ENCODE peak calls at places on chromosomes 1 and 21, in six cellular contexts. One of them, this sample, is unnamed.

GRCh38 chr1:229326601-229327000 is 16.2 kb downstream of the CCSAP start:
- DNase-seq in transverse colon: no peak
- DNase-seq in fibroblast of lung: no peak
- DNase-seq in lung: no peak
- DNase-seq in mesothelial cell of epicardium: no peak
- DNase-seq in Calu3: no peak
- DNase-seq in this sample: no peak

GRCh38 chr1:226823643-226824042 is 46.8 kb upstream of the PSEN2 start:
- DNase-seq in Calu3: no peak
- DNase-seq in mesothelial cell of epicardium: no peak
- DNase-seq in fibroblast of lung: no peak
- DNase-seq in transverse colon: no peak
- DNase-seq in lung: no peak
- DNase-seq in this sample: no peak

GRCh38 chr21:45802425-45802824 is 158.9 kb downstream of the PCBP3 start:
- DNase-seq in Calu3: no peak
- DNase-seq in transverse colon: no peak
- DNase-seq in lung: no peak
- DNase-seq in fibroblast of lung: no peak
- DNase-seq in mesothelial cell of epicardium: no peak
- DNase-seq in this sample: no peak

GRCh38 chr1:27366411-27367159 is at the start of gene MAP3K6:
- DNase-seq in mesothelial cell of epicardium: no peak
- DNase-seq in fibroblast of lung: peak; percentile 73
- DNase-seq in transverse colon: peak; percentile 90
- DNase-seq in lung: peak; percentile 89
- DNase-seq in Calu3: peak; percentile 79
- DNase-seq in this sample: peak; percentile 48

GRCh38 chr1:25519624-25520023 is 23.8 kb upstream of the LDLRAP1 start:
- DNase-seq in Calu3: no peak
- DNase-seq in lung: no peak
- DNase-seq in mesothelial cell of epicardium: no peak
- DNase-seq in transverse colon: no peak
- DNase-seq in fibroblast of lung: peak; percentile 86
- DNase-seq in this sample: no peak

GRCh38 chr1:25006770-25007169 is 76.7 kb upstream of the RUNX3 start:
- DNase-seq in lung: no peak
- DNase-seq in Calu3: peak; percentile 38
- DNase-seq in mesothelial cell of epicardium: peak; percentile 50
- DNase-seq in fibroblast of lung: peak; percentile 47
- DNase-seq in transverse colon: no peak
- DNase-seq in this sample: no peak

GRCh38 chr1:7279753-7280150 is 491.3 kb upstream of the VAMP3 start:
- DNase-seq in mesothelial cell of epicardium: no peak
- DNase-seq in Calu3: no peak
- DNase-seq in transverse colon: no peak
- DNase-seq in lung: peak; percentile 15
- DNase-seq in fibroblast of lung: no peak
- DNase-seq in this sample: no peak

GRCh38 chr1:167297222-167298214 is 76.8 kb downstream of the POU2F1 start:
- DNase-seq in transverse colon: peak; percentile 59
- DNase-seq in lung: peak; percentile 38
- DNase-seq in mesothelial cell of epicardium: no peak
- DNase-seq in fibroblast of lung: no peak
- DNase-seq in Calu3: peak; percentile 19
- DNase-seq in this sample: no peak

GRCh38 chr1:16076871-16077250 is 3.4 kb upstream of the FAM131C start:
- DNase-seq in Calu3: peak; percentile 23
- DNase-seq in transverse colon: no peak
- DNase-seq in mesothelial cell of epicardium: no peak
- DNase-seq in lung: no peak
- DNase-seq in fibroblast of lung: peak; percentile 79
- DNase-seq in this sample: no peak

DNA sequence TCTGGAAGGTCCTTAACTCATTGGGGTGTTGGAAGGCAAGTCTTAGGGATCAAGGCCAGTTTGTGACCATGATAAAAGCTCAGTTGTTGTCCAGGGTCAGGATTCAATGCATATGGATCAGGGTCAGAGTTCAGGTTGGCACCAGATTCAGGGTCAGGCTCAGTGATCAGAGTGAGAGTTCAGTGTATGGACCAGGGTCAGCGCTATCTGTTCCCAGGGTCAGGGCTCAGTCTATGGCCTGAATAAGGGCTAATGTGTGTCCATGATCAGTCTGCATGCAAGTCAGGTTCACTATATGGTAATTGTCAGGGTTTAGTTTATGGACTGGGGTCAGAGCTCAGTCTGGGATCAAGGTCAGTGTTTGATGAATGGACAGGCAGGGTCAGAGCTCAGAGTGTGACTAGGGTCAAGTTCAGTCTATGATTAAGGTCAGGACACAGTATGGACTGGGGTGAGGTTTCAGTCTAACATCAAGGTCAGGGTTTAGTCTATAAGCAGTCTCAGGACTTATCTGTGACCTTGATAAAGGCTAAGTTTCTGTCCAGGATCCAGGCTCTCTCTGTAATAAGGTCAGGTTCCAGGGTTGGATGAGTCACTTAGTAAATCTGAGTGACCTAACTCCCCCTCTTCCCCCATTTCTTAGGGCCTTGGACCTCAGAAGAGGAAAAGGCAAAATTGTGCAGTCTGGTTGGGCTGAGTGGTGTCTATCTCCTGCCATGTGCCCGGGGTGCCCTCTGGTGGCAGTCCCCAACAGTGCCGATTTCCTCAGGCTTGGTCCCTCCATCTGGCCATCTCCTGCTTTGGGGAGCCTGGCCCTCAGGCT is 23.8 kb downstream of the KNCN start:
- DNase-seq in lung: peak; percentile 80
- DNase-seq in transverse colon: peak; percentile 85
- DNase-seq in mesothelial cell of epicardium: no peak
- DNase-seq in Calu3: peak; percentile 90
- DNase-seq in fibroblast of lung: peak; percentile 48
- DNase-seq in this sample: peak; percentile 61
- TF ChIP-seq CTCF in lung: peak; percentile 97
- TF ChIP-seq CTCF in transverse colon: peak; percentile 93
- TF ChIP-seq CTCF in mesothelial cell of epicardium: peak; percentile 72
- TF ChIP-seq CTCF in Calu3: peak; percentile 95
- TF ChIP-seq CTCF in fibroblast of lung: peak; percentile 91
- TF ChIP-seq CTCF in this sample: peak; percentile 77

GRCh38 chr1:166089804-166090203 is 77.0 kb downstream of the FAM78B start:
- DNase-seq in mesothelial cell of epicardium: no peak
- DNase-seq in Calu3: no peak
- DNase-seq in transverse colon: no peak
- DNase-seq in lung: no peak
- DNase-seq in fibroblast of lung: no peak
- DNase-seq in this sample: no peak
- TF ChIP-seq CTCF in mesothelial cell of epicardium: no peak
- TF ChIP-seq CTCF in Calu3: no peak
- TF ChIP-seq CTCF in transverse colon: no peak
- TF ChIP-seq CTCF in lung: no peak
- TF ChIP-seq CTCF in fibroblast of lung: no peak
- TF ChIP-seq CTCF in this sample: no peak

GRCh38 chr1:3431266-3431665 is 23.2 kb upstream of the ARHGEF16 start:
- DNase-seq in transverse colon: no peak
- DNase-seq in lung: no peak
- DNase-seq in Calu3: peak; percentile 12
- DNase-seq in fibroblast of lung: no peak
- DNase-seq in mesothelial cell of epicardium: no peak
- DNase-seq in this sample: no peak
- TF ChIP-seq CTCF in transverse colon: no peak
- TF ChIP-seq CTCF in lung: no peak
- TF ChIP-seq CTCF in Calu3: no peak
- TF ChIP-seq CTCF in fibroblast of lung: no peak
- TF ChIP-seq CTCF in mesothelial cell of epicardium: peak; percentile 40
- TF ChIP-seq CTCF in this sample: no peak

DNA sequence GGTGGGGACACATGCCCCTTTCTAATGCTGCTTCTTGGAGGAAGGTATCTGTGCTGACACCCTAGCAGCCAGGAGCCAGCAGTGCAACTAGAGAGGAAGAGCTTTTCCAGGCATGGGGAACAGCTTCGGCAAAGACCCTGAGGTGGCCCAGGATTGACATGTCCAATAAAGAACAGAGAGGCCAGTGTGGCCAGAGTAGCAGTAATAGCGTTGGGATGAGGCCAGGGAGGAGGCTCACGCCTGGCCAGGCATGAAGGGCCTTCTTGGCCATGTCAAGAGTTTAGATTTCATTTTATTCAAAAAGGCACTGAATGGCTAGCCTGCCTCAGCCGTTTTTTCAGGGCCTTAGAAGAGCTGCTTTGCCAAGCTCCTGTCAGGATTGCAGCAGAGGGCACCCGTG is 16.3 kb upstream of the ADAMTSL4 start:
- DNase-seq in transverse colon: no peak
- DNase-seq in mesothelial cell of epicardium: no peak
- DNase-seq in fibroblast of lung: peak; percentile 43
- DNase-seq in lung: no peak
- DNase-seq in Calu3: no peak
- DNase-seq in this sample: no peak
- TF ChIP-seq CTCF in transverse colon: no peak
- TF ChIP-seq CTCF in mesothelial cell of epicardium: peak; percentile 5
- TF ChIP-seq CTCF in fibroblast of lung: no peak
- TF ChIP-seq CTCF in lung: no peak
- TF ChIP-seq CTCF in Calu3: no peak
- TF ChIP-seq CTCF in this sample: peak; percentile 4

DNA sequence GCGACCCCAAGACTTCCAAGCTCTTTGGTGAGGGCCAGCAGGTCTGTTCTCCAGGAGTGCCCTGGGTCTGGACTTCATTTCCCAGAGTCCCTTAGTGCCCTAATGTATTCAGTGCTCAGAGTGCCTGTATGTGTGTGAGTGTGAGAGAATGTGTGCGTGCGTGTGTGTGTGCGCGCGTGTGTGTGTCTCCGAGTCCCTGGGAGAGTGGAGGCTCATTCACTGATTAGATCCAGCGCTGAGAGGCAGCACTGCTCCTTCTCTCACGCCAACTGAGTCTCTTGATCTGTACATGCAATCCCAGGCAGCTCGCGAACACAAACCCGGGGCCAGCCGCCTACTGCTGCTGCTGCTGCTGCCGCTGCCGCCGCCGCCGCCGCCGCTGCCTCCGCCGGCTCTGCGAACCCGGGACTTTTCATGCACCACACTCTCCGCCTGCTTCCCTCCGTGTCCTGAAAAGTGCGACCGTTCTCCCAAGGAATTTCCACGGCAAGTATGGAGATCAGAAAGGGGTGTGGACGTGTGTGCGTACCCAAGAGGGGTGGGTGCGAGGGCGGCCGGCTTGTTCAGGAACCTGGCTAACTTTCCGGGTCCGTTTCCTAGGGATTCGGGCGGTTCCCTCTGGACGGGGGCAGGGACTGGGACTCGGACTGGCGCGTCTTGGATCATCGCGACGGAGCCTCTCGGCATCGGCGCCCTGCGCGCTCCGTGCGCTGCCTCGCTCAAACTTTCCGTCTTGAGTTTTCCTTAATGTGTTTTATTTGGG is at the start of gene RNF220:
- DNase-seq in Calu3: peak; percentile 62
- DNase-seq in fibroblast of lung: peak; percentile 76
- DNase-seq in transverse colon: peak; percentile 42
- DNase-seq in mesothelial cell of epicardium: no peak
- DNase-seq in lung: peak; percentile 45
- DNase-seq in this sample: no peak
- TF ChIP-seq CTCF in Calu3: no peak
- TF ChIP-seq CTCF in fibroblast of lung: no peak
- TF ChIP-seq CTCF in transverse colon: no peak
- TF ChIP-seq CTCF in mesothelial cell of epicardium: no peak
- TF ChIP-seq CTCF in lung: no peak
- TF ChIP-seq CTCF in this sample: no peak

DNA sequence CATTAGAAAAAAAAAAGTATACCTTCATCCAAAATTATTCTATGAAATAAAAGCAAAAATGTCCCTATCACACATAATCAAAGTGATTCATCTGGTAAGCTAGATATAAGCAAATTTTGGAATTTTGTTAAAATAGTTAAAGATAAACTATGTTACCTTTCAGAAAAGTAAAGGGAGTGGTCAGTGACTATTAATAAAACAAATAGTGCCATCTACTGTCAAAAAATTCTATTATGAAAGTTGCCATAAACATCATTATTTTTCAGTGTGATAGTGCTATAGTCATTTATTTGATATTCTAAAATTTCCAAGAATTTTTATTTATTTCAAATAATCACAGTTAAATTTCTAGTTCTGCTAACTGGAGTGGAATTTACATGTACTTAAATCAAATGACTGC is 803.7 kb downstream of the KCNT2 start:
- DNase-seq in lung: no peak
- DNase-seq in fibroblast of lung: no peak
- DNase-seq in mesothelial cell of epicardium: no peak
- DNase-seq in transverse colon: no peak
- DNase-seq in Calu3: no peak
- DNase-seq in this sample: no peak
- TF ChIP-seq CTCF in lung: no peak
- TF ChIP-seq CTCF in fibroblast of lung: no peak
- TF ChIP-seq CTCF in mesothelial cell of epicardium: no peak
- TF ChIP-seq CTCF in transverse colon: no peak
- TF ChIP-seq CTCF in Calu3: no peak
- TF ChIP-seq CTCF in this sample: no peak

GRCh38 chr1:2429780-2430591 is 17.6 kb upstream of the PEX10 start:
- DNase-seq in mesothelial cell of epicardium: no peak
- DNase-seq in lung: no peak
- DNase-seq in fibroblast of lung: no peak
- DNase-seq in Calu3: no peak
- DNase-seq in transverse colon: no peak
- DNase-seq in this sample: no peak
- TF ChIP-seq CTCF in mesothelial cell of epicardium: no peak
- TF ChIP-seq CTCF in lung: no peak
- TF ChIP-seq CTCF in fibroblast of lung: peak; percentile 32
- TF ChIP-seq CTCF in Calu3: no peak
- TF ChIP-seq CTCF in transverse colon: peak; percentile 30
- TF ChIP-seq CTCF in this sample: no peak

GRCh38 chr1:199646761-199647160 is 380.7 kb upstream of the NR5A2 start:
- DNase-seq in transverse colon: no peak
- DNase-seq in mesothelial cell of epicardium: no peak
- DNase-seq in fibroblast of lung: no peak
- DNase-seq in Calu3: peak; percentile 15
- DNase-seq in lung: no peak
- DNase-seq in this sample: no peak
- TF ChIP-seq CTCF in transverse colon: no peak
- TF ChIP-seq CTCF in mesothelial cell of epicardium: no peak
- TF ChIP-seq CTCF in fibroblast of lung: no peak
- TF ChIP-seq CTCF in Calu3: no peak
- TF ChIP-seq CTCF in lung: no peak
- TF ChIP-seq CTCF in this sample: no peak

This sample was measured in natural killer cell.